ENCODE peak calls at places on chromosome X, in nine cellular contexts. One of them, this sample, is unnamed.

GRCh38 chrX:40109288-40110008 is 11.7 kb upstream of the BCOR start:
- DNase-seq in NCI-H1105: peak; percentile 65
- DNase-seq in GM23248: peak; percentile 79
- DNase-seq in hippocampal formation: peak; percentile 36
- DNase-seq in AG04450: no peak
- DNase-seq in prostate gland: peak; percentile 54
- DNase-seq in ACHN: peak; percentile 36
- DNase-seq in breast epithelium: no peak
- DNase-seq in mesenchymal stem cell: peak; percentile 78
- DNase-seq in this sample: no peak

GRCh38 chrX:136143714-136144113 is 3.6 kb upstream of the FHL1 start:
- DNase-seq in NCI-H1105: no peak
- DNase-seq in GM23248: no peak
- DNase-seq in hippocampal formation: no peak
- DNase-seq in AG04450: no peak
- DNase-seq in prostate gland: no peak
- DNase-seq in ACHN: no peak
- DNase-seq in breast epithelium: no peak
- DNase-seq in mesenchymal stem cell: no peak
- DNase-seq in this sample: no peak

GRCh38 chrX:39361736-39362135 is 560.5 kb downstream of the MID1IP1 start:
- DNase-seq in NCI-H1105: peak; percentile 9
- DNase-seq in GM23248: peak; percentile 1
- DNase-seq in hippocampal formation: peak; percentile 32
- DNase-seq in AG04450: no peak
- DNase-seq in prostate gland: no peak
- DNase-seq in ACHN: no peak
- DNase-seq in breast epithelium: no peak
- DNase-seq in mesenchymal stem cell: no peak
- DNase-seq in this sample: no peak

GRCh38 chrX:37348237-37349130 is 680 bp upstream of the PRRG1 start:
- DNase-seq in NCI-H1105: no peak
- DNase-seq in GM23248: peak; percentile 16
- DNase-seq in hippocampal formation: no peak
- DNase-seq in AG04450: peak; percentile 63
- DNase-seq in prostate gland: no peak
- DNase-seq in ACHN: peak; percentile 44
- DNase-seq in breast epithelium: no peak
- DNase-seq in mesenchymal stem cell: peak; percentile 82
- DNase-seq in this sample: no peak

GRCh38 chrX:123570011-123570590 is 162.8 kb downstream of the THOC2 start:
- DNase-seq in NCI-H1105: no peak
- DNase-seq in GM23248: no peak
- DNase-seq in hippocampal formation: no peak
- DNase-seq in AG04450: no peak
- DNase-seq in prostate gland: no peak
- DNase-seq in ACHN: no peak
- DNase-seq in breast epithelium: peak; percentile 56
- DNase-seq in mesenchymal stem cell: no peak
- DNase-seq in this sample: no peak

GRCh38 chrX:68989865-68990606 is 161.2 kb downstream of the EFNB1 start:
- DNase-seq in NCI-H1105: no peak
- DNase-seq in GM23248: peak; percentile 43
- DNase-seq in hippocampal formation: no peak
- DNase-seq in AG04450: peak; percentile 57
- DNase-seq in prostate gland: no peak
- DNase-seq in ACHN: no peak
- DNase-seq in breast epithelium: no peak
- DNase-seq in mesenchymal stem cell: peak; percentile 79
- DNase-seq in this sample: peak; percentile 56

GRCh38 chrX:119655125-119655524 is 37.8 kb downstream of the SEPTIN6 start:
- DNase-seq in NCI-H1105: no peak
- DNase-seq in GM23248: peak; percentile 87
- DNase-seq in hippocampal formation: no peak
- DNase-seq in AG04450: peak; percentile 29
- DNase-seq in prostate gland: no peak
- DNase-seq in ACHN: no peak
- DNase-seq in breast epithelium: no peak
- DNase-seq in mesenchymal stem cell: peak; percentile 96
- DNase-seq in this sample: no peak

GRCh38 chrX:7330971-7331746 is 183.2 kb upstream of the PUDP start:
- DNase-seq in NCI-H1105: no peak
- DNase-seq in GM23248: peak; percentile 89
- DNase-seq in hippocampal formation: no peak
- DNase-seq in AG04450: no peak
- DNase-seq in prostate gland: no peak
- DNase-seq in ACHN: no peak
- DNase-seq in breast epithelium: no peak
- DNase-seq in mesenchymal stem cell: peak; percentile 71
- DNase-seq in this sample: no peak

GRCh38 chrX:50103866-50104566 is 96.8 kb downstream of the AKAP4 start:
- DNase-seq in NCI-H1105: no peak
- DNase-seq in GM23248: peak; percentile 10
- DNase-seq in hippocampal formation: no peak
- DNase-seq in AG04450: no peak
- DNase-seq in prostate gland: no peak
- DNase-seq in ACHN: no peak
- DNase-seq in breast epithelium: no peak
- DNase-seq in mesenchymal stem cell: peak; percentile 12
- DNase-seq in this sample: no peak

GRCh38 chrX:19705196-19705769 is 182.1 kb downstream of the SH3KBP1 start:
- DNase-seq in NCI-H1105: no peak
- DNase-seq in GM23248: peak; percentile 74
- DNase-seq in hippocampal formation: no peak
- DNase-seq in AG04450: no peak
- DNase-seq in prostate gland: no peak
- DNase-seq in ACHN: no peak
- DNase-seq in breast epithelium: no peak
- DNase-seq in mesenchymal stem cell: peak; percentile 61
- DNase-seq in this sample: no peak

GRCh38 chrX:30572678-30573077 is 4.9 kb downstream of the TASL start:
- DNase-seq in NCI-H1105: no peak
- DNase-seq in GM23248: no peak
- DNase-seq in hippocampal formation: no peak
- DNase-seq in AG04450: no peak
- DNase-seq in prostate gland: no peak
- DNase-seq in ACHN: no peak
- DNase-seq in breast epithelium: no peak
- DNase-seq in mesenchymal stem cell: no peak
- DNase-seq in this sample: no peak

GRCh38 chrX:13026877-13027652 is 17.4 kb downstream of the FAM9C start:
- DNase-seq in NCI-H1105: no peak
- DNase-seq in GM23248: no peak
- DNase-seq in hippocampal formation: no peak
- DNase-seq in AG04450: no peak
- DNase-seq in prostate gland: no peak
- DNase-seq in ACHN: no peak
- DNase-seq in breast epithelium: no peak
- DNase-seq in mesenchymal stem cell: no peak
- DNase-seq in this sample: no peak

GRCh38 chrX:19689170-19689814 is 174.0 kb upstream of the MAP3K15 start:
- DNase-seq in NCI-H1105: no peak
- DNase-seq in GM23248: no peak
- DNase-seq in hippocampal formation: no peak
- DNase-seq in AG04450: no peak
- DNase-seq in prostate gland: no peak
- DNase-seq in ACHN: no peak
- DNase-seq in breast epithelium: no peak
- DNase-seq in mesenchymal stem cell: no peak
- DNase-seq in this sample: no peak

GRCh38 chrX:40920351-40920750 is 164.9 kb upstream of the USP9X start:
- DNase-seq in NCI-H1105: no peak
- DNase-seq in GM23248: no peak
- DNase-seq in hippocampal formation: no peak
- DNase-seq in AG04450: no peak
- DNase-seq in prostate gland: no peak
- DNase-seq in ACHN: no peak
- DNase-seq in breast epithelium: no peak
- DNase-seq in mesenchymal stem cell: no peak
- DNase-seq in this sample: no peak

GRCh38 chrX:78665286-78665685 is 6.2 kb upstream of the RTL3 start:
- DNase-seq in NCI-H1105: no peak
- DNase-seq in GM23248: peak; percentile 7
- DNase-seq in hippocampal formation: no peak
- DNase-seq in AG04450: no peak
- DNase-seq in prostate gland: no peak
- DNase-seq in ACHN: no peak
- DNase-seq in breast epithelium: no peak
- DNase-seq in mesenchymal stem cell: no peak
- DNase-seq in this sample: no peak

GRCh38 chrX:23554304-23554703 is 113.0 kb upstream of the PRDX4 start:
- DNase-seq in NCI-H1105: peak; percentile 5
- DNase-seq in GM23248: peak; percentile 53
- DNase-seq in hippocampal formation: no peak
- DNase-seq in AG04450: peak; percentile 3
- DNase-seq in prostate gland: peak; percentile 10
- DNase-seq in ACHN: peak; percentile 20
- DNase-seq in breast epithelium: no peak
- DNase-seq in mesenchymal stem cell: peak; percentile 38
- DNase-seq in this sample: no peak

GRCh38 chrX:26442340-26442739 is 226.4 kb downstream of the MAGEB5 start:
- DNase-seq in NCI-H1105: no peak
- DNase-seq in GM23248: peak; percentile 36
- DNase-seq in hippocampal formation: no peak
- DNase-seq in AG04450: no peak
- DNase-seq in prostate gland: no peak
- DNase-seq in ACHN: peak; percentile 10
- DNase-seq in breast epithelium: no peak
- DNase-seq in mesenchymal stem cell: no peak
- DNase-seq in this sample: no peak

GRCh38 chrX:120452131-120452530 is 17.0 kb downstream of the LAMP2 start:
- DNase-seq in NCI-H1105: no peak
- DNase-seq in GM23248: peak; percentile 59
- DNase-seq in hippocampal formation: no peak
- DNase-seq in AG04450: no peak
- DNase-seq in prostate gland: peak; percentile 6
- DNase-seq in ACHN: no peak
- DNase-seq in breast epithelium: no peak
- DNase-seq in mesenchymal stem cell: peak; percentile 40
- DNase-seq in this sample: no peak

GRCh38 chrX:69361286-69361926 is 142.7 kb upstream of the NALF2 start:
- DNase-seq in NCI-H1105: no peak
- DNase-seq in GM23248: peak; percentile 73
- DNase-seq in hippocampal formation: no peak
- DNase-seq in AG04450: no peak
- DNase-seq in prostate gland: no peak
- DNase-seq in ACHN: no peak
- DNase-seq in breast epithelium: no peak
- DNase-seq in mesenchymal stem cell: no peak
- DNase-seq in this sample: no peak

GRCh38 chrX:104565791-104566687 is at the start of gene IL1RAPL2:
- DNase-seq in NCI-H1105: peak; percentile 21
- DNase-seq in GM23248: peak; percentile 34
- DNase-seq in hippocampal formation: no peak
- DNase-seq in AG04450: no peak
- DNase-seq in prostate gland: peak; percentile 12
- DNase-seq in ACHN: peak; percentile 19
- DNase-seq in breast epithelium: peak; percentile 53
- DNase-seq in mesenchymal stem cell: peak; percentile 20
- DNase-seq in this sample: peak; percentile 64

GRCh38 chrX:132389480-132389879 is 99.4 kb downstream of the MBNL3 start:
- DNase-seq in NCI-H1105: no peak
- DNase-seq in GM23248: no peak
- DNase-seq in hippocampal formation: no peak
- DNase-seq in AG04450: no peak
- DNase-seq in prostate gland: no peak
- DNase-seq in ACHN: no peak
- DNase-seq in breast epithelium: no peak
- DNase-seq in mesenchymal stem cell: no peak
- DNase-seq in this sample: no peak

GRCh38 chrX:69163936-69164741 is 1.1 kb downstream of the PJA1 start:
- DNase-seq in NCI-H1105: no peak
- DNase-seq in GM23248: peak; percentile 29
- DNase-seq in hippocampal formation: peak; percentile 19
- DNase-seq in AG04450: no peak
- DNase-seq in prostate gland: peak; percentile 5
- DNase-seq in ACHN: no peak
- DNase-seq in breast epithelium: no peak
- DNase-seq in mesenchymal stem cell: peak; percentile 19
- DNase-seq in this sample: no peak

GRCh38 chrX:3501833-3502535 is 155.5 kb upstream of the MXRA5 start:
- DNase-seq in NCI-H1105: no peak
- DNase-seq in GM23248: peak; percentile 85
- DNase-seq in hippocampal formation: peak; percentile 2
- DNase-seq in AG04450: no peak
- DNase-seq in prostate gland: peak; percentile 3
- DNase-seq in ACHN: no peak
- DNase-seq in breast epithelium: no peak
- DNase-seq in mesenchymal stem cell: no peak
- DNase-seq in this sample: no peak

GRCh38 chrX:1086444-1087409 is 125.7 kb downstream of the CRLF2 start:
- DNase-seq in NCI-H1105: no peak
- DNase-seq in GM23248: no peak
- DNase-seq in hippocampal formation: no peak
- DNase-seq in AG04450: no peak
- DNase-seq in prostate gland: no peak
- DNase-seq in ACHN: peak; percentile 30
- DNase-seq in breast epithelium: no peak
- DNase-seq in mesenchymal stem cell: no peak
- DNase-seq in this sample: no peak

GRCh38 chrX:40140706-40141499 is 43.1 kb upstream of the BCOR start:
- DNase-seq in NCI-H1105: no peak
- DNase-seq in GM23248: peak; percentile 62
- DNase-seq in hippocampal formation: no peak
- DNase-seq in AG04450: no peak
- DNase-seq in prostate gland: no peak
- DNase-seq in ACHN: peak; percentile 46
- DNase-seq in breast epithelium: no peak
- DNase-seq in mesenchymal stem cell: peak; percentile 50
- DNase-seq in this sample: peak; percentile 37